ENCODE peak calls at places on chromosome 4, in four cellular contexts. One of them, this sample, is unnamed.
A peak's percentile ranks its signal among the peaks of the same experiment; 100 is the strongest.

GRCh38 chr4:12555011-12555410 is 929.1 kb downstream of the RAB28 start:
- DNase-seq in breast epithelium: no peak
- DNase-seq in ovary: no peak
- DNase-seq in PC-3: peak; percentile 28
- DNase-seq in this sample: no peak

GRCh38 chr4:6123976-6124375 is 76.4 kb downstream of the JAKMIP1 start:
- DNase-seq in ovary: no peak
- DNase-seq in PC-3: no peak
- DNase-seq in breast epithelium: no peak
- DNase-seq in this sample: no peak

GRCh38 chr4:7108046-7108625 is 40.3 kb upstream of the GRPEL1 start:
- DNase-seq in ovary: no peak
- DNase-seq in breast epithelium: no peak
- DNase-seq in PC-3: no peak
- DNase-seq in this sample: no peak

GRCh38 chr4:42412251-42412650 is 15.0 kb downstream of the SHISA3 start:
- DNase-seq in PC-3: peak; percentile 89
- DNase-seq in ovary: no peak
- DNase-seq in breast epithelium: no peak
- DNase-seq in this sample: peak; percentile 47

GRCh38 chr4:185346975-185347601 is 48.6 kb downstream of the LRP2BP start:
- DNase-seq in breast epithelium: no peak
- DNase-seq in ovary: no peak
- DNase-seq in PC-3: no peak
- DNase-seq in this sample: no peak

GRCh38 chr4:32226201-32226600 is 1506.0 kb downstream of the PCDH7 start:
- DNase-seq in ovary: no peak
- DNase-seq in PC-3: peak; percentile 67
- DNase-seq in breast epithelium: no peak
- DNase-seq in this sample: no peak

GRCh38 chr4:55866290-55866907 is 13.0 kb downstream of the EXOC1 start:
- DNase-seq in ovary: no peak
- DNase-seq in PC-3: peak; percentile 94
- DNase-seq in breast epithelium: no peak
- DNase-seq in this sample: peak; percentile 93

GRCh38 chr4:103786014-103786413 is 66.2 kb upstream of the TACR3 start:
- DNase-seq in PC-3: peak; percentile 63
- DNase-seq in breast epithelium: no peak
- DNase-seq in ovary: no peak
- DNase-seq in this sample: peak; percentile 65

GRCh38 chr4:8188743-8189550 is 10.1 kb upstream of the SH3TC1 start:
- DNase-seq in PC-3: peak; percentile 11
- DNase-seq in breast epithelium: peak; percentile 82
- DNase-seq in ovary: no peak
- DNase-seq in this sample: no peak
- H3K4me1 ChIP-seq in PC-3: peaks cover 51% of the 10 kb centered on the region
- H3K4me1 ChIP-seq in breast epithelium: peaks cover 5% of the 10 kb centered on the region
- H3K4me1 ChIP-seq in ovary: peaks cover 11% of the 10 kb centered on the region
- H3K4me1 ChIP-seq in this sample: peaks cover 24% of the 10 kb centered on the region

DNA sequence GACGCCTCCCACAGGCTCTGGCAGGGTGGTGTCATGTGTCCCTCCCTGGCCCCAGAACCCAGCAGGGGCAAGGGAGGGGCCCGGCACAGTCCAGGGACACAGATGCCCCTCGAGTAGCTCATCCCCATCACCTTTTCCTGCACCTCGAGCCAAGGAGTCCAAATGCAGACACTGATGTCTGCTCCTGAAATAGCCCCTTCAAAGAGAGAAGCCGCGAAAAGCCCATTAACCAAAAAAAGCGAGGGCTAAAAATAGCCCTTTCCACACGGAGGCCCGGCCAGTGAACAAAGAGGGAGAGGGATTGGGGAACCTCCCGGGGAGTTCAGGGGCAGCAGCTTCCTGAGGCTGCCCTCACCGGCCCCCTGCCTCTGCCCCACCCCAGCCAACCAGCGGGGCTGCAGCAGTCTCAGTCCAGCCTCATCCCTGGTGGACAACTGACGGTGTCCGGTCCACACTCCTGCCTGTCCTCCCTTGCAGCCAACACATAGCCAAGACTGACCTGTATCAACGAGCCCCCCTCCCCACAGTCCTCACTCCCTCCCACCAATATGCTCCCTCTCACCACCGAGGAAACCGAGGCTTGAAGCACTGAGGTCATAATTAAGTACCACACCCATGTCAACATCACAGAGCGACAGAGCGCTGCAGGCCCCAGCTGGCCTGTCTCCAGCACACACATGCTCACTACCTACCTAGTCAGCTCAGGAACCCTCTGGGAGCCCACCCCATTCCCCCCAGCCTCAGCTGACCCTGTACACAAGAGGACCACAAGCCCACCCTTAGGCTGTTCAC is 23.9 kb downstream of the WDR1 start:
- DNase-seq in breast epithelium: no peak
- DNase-seq in ovary: no peak
- DNase-seq in PC-3: no peak
- DNase-seq in this sample: peak; percentile 24
- H3K4me1 ChIP-seq in breast epithelium: peaks cover 12% of the 10 kb centered on the region
- H3K4me1 ChIP-seq in ovary: peaks cover 26% of the 10 kb centered on the region
- H3K4me1 ChIP-seq in PC-3: peaks cover 26% of the 10 kb centered on the region
- H3K4me1 ChIP-seq in this sample: peaks cover 37% of the 10 kb centered on the region

GRCh38 chr4:39453738-39454137 is 5.0 kb downstream of the RPL9 start:
- DNase-seq in breast epithelium: no peak
- DNase-seq in ovary: no peak
- DNase-seq in PC-3: no peak
- DNase-seq in this sample: no peak

GRCh38 chr4:39452860-39453587 is 5.7 kb downstream of the RPL9 start:
- DNase-seq in PC-3: no peak
- DNase-seq in breast epithelium: no peak
- DNase-seq in ovary: no peak
- DNase-seq in this sample: no peak

GRCh38 chr4:39450618-39451017 is 8.1 kb downstream of the RPL9 start:
- DNase-seq in PC-3: no peak
- DNase-seq in breast epithelium: no peak
- DNase-seq in ovary: no peak
- DNase-seq in this sample: no peak

GRCh38 chr4:39451423-39452023 is 7.2 kb downstream of the RPL9 start:
- DNase-seq in breast epithelium: no peak
- DNase-seq in PC-3: no peak
- DNase-seq in ovary: no peak
- DNase-seq in this sample: no peak

DNA sequence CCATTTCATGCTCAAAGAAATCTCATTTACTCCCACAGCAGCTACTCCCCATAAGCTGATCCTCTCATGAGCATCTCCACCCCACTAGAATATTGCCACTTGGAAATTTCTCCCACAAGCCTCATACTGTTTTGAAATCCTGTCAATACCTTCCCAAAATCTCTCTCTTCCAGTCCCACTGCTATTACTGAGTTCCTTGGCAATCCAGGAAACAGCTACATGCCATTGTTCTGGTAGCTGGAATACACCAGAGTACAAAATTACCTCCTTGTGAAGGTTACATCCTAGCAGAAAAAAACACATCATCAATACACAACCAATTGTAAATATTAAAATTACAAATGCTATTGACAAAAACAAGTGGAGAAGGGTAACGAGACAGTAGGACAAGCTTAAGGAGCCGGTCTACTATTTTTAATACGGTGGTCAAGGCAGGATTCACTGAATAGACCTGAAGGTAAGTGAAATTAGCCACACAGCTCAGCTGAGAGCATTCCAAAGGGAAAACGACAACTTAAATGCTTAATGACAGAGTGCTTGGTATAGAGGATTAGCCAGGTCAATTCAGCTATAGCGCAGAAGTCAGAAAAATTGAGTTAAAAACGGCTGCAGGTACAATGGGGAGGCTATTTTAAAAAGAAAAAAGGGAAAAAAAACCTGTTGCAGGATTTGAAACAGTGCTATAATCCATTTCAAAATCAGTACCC is 6.4 kb downstream of the RPL9 start:
- DNase-seq in PC-3: no peak
- DNase-seq in ovary: no peak
- DNase-seq in breast epithelium: no peak
- DNase-seq in this sample: no peak
- H3K4me1 ChIP-seq in PC-3: peaks cover 10% of the 10 kb centered on the region
- H3K4me1 ChIP-seq in ovary: peaks cover 4% of the 10 kb centered on the region
- H3K4me1 ChIP-seq in breast epithelium: no peaks in the 10 kb centered on the region
- H3K4me1 ChIP-seq in this sample: peaks cover 54% of the 10 kb centered on the region

DNA sequence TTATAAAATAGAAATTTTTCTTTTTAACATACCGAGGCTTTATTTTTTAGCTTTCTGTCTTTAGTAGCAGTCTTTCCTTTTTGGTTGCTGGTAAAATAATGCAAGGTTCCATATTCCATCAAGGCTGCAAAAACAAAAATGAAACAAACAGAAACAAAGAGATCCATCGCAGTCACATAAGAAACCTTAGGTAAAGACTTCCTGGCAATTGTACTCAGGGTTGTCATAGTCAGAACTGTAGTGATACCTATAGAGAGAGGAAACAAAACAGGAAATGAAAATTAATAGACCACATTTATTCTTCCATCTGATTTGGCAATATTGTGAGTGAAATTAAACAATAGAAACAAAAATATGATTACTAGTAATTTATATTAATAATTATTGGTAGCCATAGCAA is 72.5 kb downstream of the GABRG1 start:
- DNase-seq in PC-3: no peak
- DNase-seq in ovary: no peak
- DNase-seq in breast epithelium: no peak
- DNase-seq in this sample: no peak
- H3K4me1 ChIP-seq in PC-3: no peaks in the 10 kb centered on the region
- H3K4me1 ChIP-seq in ovary: no peaks in the 10 kb centered on the region
- H3K4me1 ChIP-seq in breast epithelium: no peaks in the 10 kb centered on the region
- H3K4me1 ChIP-seq in this sample: no peaks in the 10 kb centered on the region

GRCh38 chr4:94451669-94452475 is at the start of gene PDLIM5:
- DNase-seq in breast epithelium: peak; percentile 89
- DNase-seq in PC-3: peak; percentile 87
- DNase-seq in ovary: peak; percentile 90
- DNase-seq in this sample: peak; percentile 98

GRCh38 chr4:94448815-94449375 is 2.8 kb upstream of the PDLIM5 start:
- DNase-seq in PC-3: no peak
- DNase-seq in breast epithelium: no peak
- DNase-seq in ovary: no peak
- DNase-seq in this sample: no peak

GRCh38 chr4:94453534-94453963 is 1.8 kb downstream of the PDLIM5 start:
- DNase-seq in ovary: no peak
- DNase-seq in PC-3: peak; percentile 19
- DNase-seq in breast epithelium: no peak
- DNase-seq in this sample: peak; percentile 26

GRCh38 chr4:94452476-94453300 is 946 bp downstream of the PDLIM5 start:
- DNase-seq in PC-3: peak; percentile 78
- DNase-seq in ovary: peak; percentile 79
- DNase-seq in breast epithelium: peak; percentile 88
- DNase-seq in this sample: peak; percentile 93

DNA sequence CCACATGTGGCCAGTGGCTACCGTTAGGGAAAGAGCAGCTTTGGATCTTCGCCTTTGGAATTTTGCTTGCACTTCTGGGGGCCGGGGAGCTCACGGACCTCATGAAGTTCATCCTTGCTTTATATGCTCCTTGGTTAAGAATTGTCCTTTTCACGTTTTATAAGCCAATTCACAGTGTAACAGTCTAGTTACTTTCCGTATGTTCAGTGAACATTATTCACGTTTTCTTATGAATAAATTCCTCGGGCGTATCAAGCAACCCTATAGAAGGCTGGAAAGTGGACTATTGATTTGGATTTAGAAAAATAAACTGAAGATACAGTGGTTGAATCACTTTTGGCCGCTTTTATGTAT is 714 bp upstream of the PDLIM5 start:
- DNase-seq in PC-3: no peak
- DNase-seq in ovary: no peak
- DNase-seq in breast epithelium: no peak
- DNase-seq in this sample: peak; percentile 15
- H3K4me1 ChIP-seq in PC-3: peaks cover 41% of the 10 kb centered on the region
- H3K4me1 ChIP-seq in ovary: no peaks in the 10 kb centered on the region
- H3K4me1 ChIP-seq in breast epithelium: no peaks in the 10 kb centered on the region
- H3K4me1 ChIP-seq in this sample: peaks cover 48% of the 10 kb centered on the region

DNA sequence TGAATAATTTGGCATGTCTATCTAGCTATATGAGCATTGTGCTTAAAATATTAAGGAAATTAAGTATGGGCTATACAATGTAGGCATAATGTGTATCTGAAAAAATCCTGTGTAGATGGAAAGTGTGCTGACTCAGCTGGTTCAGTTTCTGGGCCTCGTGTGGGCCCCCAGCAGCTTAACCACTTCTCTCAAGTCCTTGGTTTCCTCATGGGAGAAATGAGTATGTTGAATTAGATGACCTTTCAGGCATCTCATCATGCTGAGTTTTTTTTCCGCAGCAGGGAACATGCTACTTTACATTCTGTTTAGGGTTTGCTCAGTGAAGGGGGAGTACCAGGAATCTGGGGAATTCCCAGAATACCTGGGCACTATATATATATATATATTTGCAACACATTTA is 30.5 kb downstream of the RHOH start:
- DNase-seq in breast epithelium: no peak
- DNase-seq in ovary: no peak
- DNase-seq in PC-3: no peak
- DNase-seq in this sample: no peak
- H3K4me1 ChIP-seq in breast epithelium: no peaks in the 10 kb centered on the region
- H3K4me1 ChIP-seq in ovary: no peaks in the 10 kb centered on the region
- H3K4me1 ChIP-seq in PC-3: no peaks in the 10 kb centered on the region
- H3K4me1 ChIP-seq in this sample: no peaks in the 10 kb centered on the region

DNA sequence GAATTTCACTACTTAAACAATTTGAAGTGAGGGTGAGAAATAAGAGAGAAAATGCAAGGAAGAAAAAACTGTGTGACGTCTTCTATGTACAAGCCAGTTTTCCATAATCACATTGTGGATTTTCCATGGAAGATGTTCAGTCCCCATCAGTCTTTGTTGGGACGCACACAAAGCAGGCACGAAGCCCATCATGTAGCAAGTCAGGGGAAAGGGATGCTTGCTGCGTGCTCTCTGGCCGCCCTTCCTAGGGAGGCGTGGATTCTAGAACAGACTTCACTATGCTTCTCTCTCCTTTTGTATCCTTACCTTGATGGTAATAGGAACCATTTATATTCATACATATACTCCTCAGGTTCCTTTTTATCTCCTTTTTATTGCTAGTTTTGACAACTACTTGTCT is 54.8 kb downstream of the RBPJ start:
- DNase-seq in ovary: no peak
- DNase-seq in PC-3: no peak
- DNase-seq in breast epithelium: no peak
- DNase-seq in this sample: no peak
- H3K4me1 ChIP-seq in ovary: peaks cover 2% of the 10 kb centered on the region
- H3K4me1 ChIP-seq in PC-3: peaks cover 24% of the 10 kb centered on the region
- H3K4me1 ChIP-seq in breast epithelium: no peaks in the 10 kb centered on the region
- H3K4me1 ChIP-seq in this sample: peaks cover 28% of the 10 kb centered on the region

GRCh38 chr4:183118585-183118984 is 19.5 kb downstream of the WWC2 start:
- DNase-seq in breast epithelium: no peak
- DNase-seq in ovary: no peak
- DNase-seq in PC-3: peak; percentile 79
- DNase-seq in this sample: peak; percentile 68

DNA sequence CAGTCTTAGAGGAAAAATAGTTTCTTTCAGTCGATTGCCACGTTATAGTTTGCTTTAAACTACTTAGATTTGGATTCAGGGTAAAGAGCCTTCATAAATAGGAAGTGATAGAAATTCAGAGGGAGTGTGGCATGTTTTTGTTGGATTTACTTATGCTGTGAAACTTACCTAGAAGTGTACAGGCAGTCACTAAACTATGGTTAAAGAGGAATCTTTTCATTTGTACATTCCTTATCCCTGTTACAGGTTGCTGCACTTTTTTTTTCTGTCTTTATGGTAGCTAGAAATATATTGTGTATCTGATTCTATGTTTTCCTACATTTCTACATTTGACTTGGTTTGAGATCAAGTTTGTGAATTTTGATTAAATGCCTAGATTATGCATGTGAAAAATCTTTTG is 19.1 kb downstream of the WWC2 start:
- DNase-seq in ovary: no peak
- DNase-seq in breast epithelium: no peak
- DNase-seq in PC-3: no peak
- DNase-seq in this sample: no peak
- H3K4me1 ChIP-seq in ovary: peaks cover 1% of the 10 kb centered on the region
- H3K4me1 ChIP-seq in breast epithelium: no peaks in the 10 kb centered on the region
- H3K4me1 ChIP-seq in PC-3: peaks cover 15% of the 10 kb centered on the region
- H3K4me1 ChIP-seq in this sample: peaks cover 16% of the 10 kb centered on the region

This sample was measured in adipocyte.